ENCODE peak calls at places on chromosome 13, in seven cellular contexts. Z is HepG2, S is H1, C is K562, N is GM12878, R is SK-N-SH, W is Panc1. G is an unnamed sample.

GRCh38 chr13:20231839-20232555 is at the start of gene GJB6:
- DNase-seq in Z (no peak), S (peak), C (no peak), N (no peak), R (peak), W (no peak), G (no peak)

GRCh38 chr13:19864018-19864338 is 529 bp upstream of the ZMYM5 start:
- DNase-seq in Z (no peak), S (no peak), C (peak), N (no peak), R (peak), W (no peak), G (no peak)

GRCh38 chr13:100976993-100977392 is 302.4 kb upstream of the TMTC4 start:
- DNase-seq in Z (no peak), S (no peak), C (no peak), N (no peak), R (no peak), W (no peak), G (no peak)

GRCh38 chr13:107466326-107466725 is 749.0 kb downstream of the LIG4 start:
- DNase-seq in Z (no peak), S (no peak), C (no peak), N (no peak), R (no peak), W (no peak), G (no peak)

GRCh38 chr13:26988059-26988769 is 183.4 kb downstream of the USP12 start:
- DNase-seq in Z (peak), S (no peak), C (no peak), N (no peak), R (no peak), W (no peak), G (no peak)

GRCh38 chr13:24627090-24627714 is 53.0 kb upstream of the ATP12A start:
- DNase-seq in Z (peak), S (peak), C (peak), N (no peak), R (peak), W (no peak), G (peak)

GRCh38 chr13:48318714-48319457 is 15.3 kb downstream of the RB1 start:
- DNase-seq in Z (no peak), S (no peak), C (no peak), N (no peak), R (no peak), W (no peak), G (no peak)

GRCh38 chr13:50441141-50441540 is 402.4 kb downstream of the DLEU7 start:
- DNase-seq in Z (no peak), S (no peak), C (no peak), N (no peak), R (no peak), W (no peak), G (no peak)

GRCh38 chr13:94121686-94122085 is 357.8 kb downstream of the DCT start:
- DNase-seq in Z (no peak), S (no peak), C (no peak), N (no peak), R (no peak), W (no peak), G (no peak)

GRCh38 chr13:51249254-51249653 is 27.1 kb downstream of the FAM124A start:
- DNase-seq in Z (no peak), S (no peak), C (no peak), N (no peak), R (no peak), W (no peak), G (no peak)

GRCh38 chr13:33761744-33762143 is 56.2 kb upstream of the RFC3 start:
- DNase-seq in Z (peak), S (no peak), C (no peak), N (no peak), R (peak), W (no peak), G (peak)

GRCh38 chr13:24615114-24615513 is 65.1 kb upstream of the ATP12A start:
- DNase-seq in Z (no peak), S (no peak), C (no peak), N (no peak), R (no peak), W (no peak), G (no peak)

GRCh38 chr13:111371211-111371610 is 50.8 kb downstream of the TEX29 start:
- DNase-seq in Z (no peak), S (no peak), C (no peak), N (no peak), R (no peak), W (no peak), G (no peak)

GRCh38 chr13:74067818-74068217 is 66.4 kb downstream of the KLF12 start:
- DNase-seq in Z (no peak), S (no peak), C (no peak), N (no peak), R (no peak), W (no peak), G (no peak)

GRCh38 chr13:75375329-75375728 is 106.6 kb downstream of the TBC1D4 start:
- DNase-seq in Z (no peak), S (no peak), C (no peak), N (no peak), R (no peak), W (no peak), G (no peak)

GRCh38 chr13:29423050-29423449 is 172.4 kb downstream of the SLC7A1 start:
- DNase-seq in Z (no peak), S (no peak), C (no peak), N (no peak), R (no peak), W (no peak), G (no peak)

GRCh38 chr13:91805605-91806004 is 407.2 kb downstream of the GPC5 start:
- DNase-seq in Z (no peak), S (no peak), C (no peak), N (no peak), R (no peak), W (no peak), G (no peak)

GRCh38 chr13:27481766-27482165 is 31.4 kb upstream of the MTIF3 start:
- DNase-seq in Z (peak), S (peak), C (peak), N (no peak), R (peak), W (no peak), G (peak)

GRCh38 chr13:110254751-110255553 is 52.0 kb downstream of the COL4A1 start:
- DNase-seq in Z (no peak), S (peak), C (no peak), N (no peak), R (no peak), W (no peak), G (no peak)
- TF ChIP-seq SIN3A in Z (no peak), S (no peak), C (no peak), N (no peak), R (no peak), W (no peak), G (no peak)

DNA sequence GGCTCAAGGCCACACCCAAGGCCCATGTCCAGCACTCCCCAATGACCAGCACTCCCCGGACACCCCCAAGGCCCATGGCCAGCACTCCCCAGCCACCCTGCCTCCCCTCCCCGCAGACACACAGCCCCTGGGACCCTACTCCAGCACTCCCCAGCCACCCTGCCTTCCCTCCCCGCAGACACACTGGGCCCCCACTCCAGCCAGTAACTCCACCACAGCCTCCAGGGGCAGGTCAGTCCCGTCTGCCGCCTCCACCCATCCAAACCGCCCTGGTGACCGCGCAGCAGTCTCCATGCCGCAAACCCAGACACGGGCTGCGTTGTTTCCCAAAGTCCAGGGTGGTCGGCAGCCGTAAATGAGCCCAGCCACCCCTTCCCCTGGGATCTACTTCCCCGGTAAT is 70.7 kb downstream of the SPACA7 start:
- DNase-seq in Z (no peak), S (no peak), C (no peak), N (no peak), R (peak), W (no peak), G (no peak)
- TF ChIP-seq SIN3A in Z (no peak), S (no peak), C (no peak), N (no peak), R (no peak), W (no peak), G (no peak)

GRCh38 chr13:37681295-37682032 is 82.9 kb upstream of the POSTN start:
- DNase-seq in Z (no peak), S (no peak), C (no peak), N (no peak), R (no peak), W (no peak), G (no peak)
- TF ChIP-seq SIN3A in Z (no peak), S (no peak), C (no peak), N (no peak), R (no peak), W (no peak), G (no peak)

DNA sequence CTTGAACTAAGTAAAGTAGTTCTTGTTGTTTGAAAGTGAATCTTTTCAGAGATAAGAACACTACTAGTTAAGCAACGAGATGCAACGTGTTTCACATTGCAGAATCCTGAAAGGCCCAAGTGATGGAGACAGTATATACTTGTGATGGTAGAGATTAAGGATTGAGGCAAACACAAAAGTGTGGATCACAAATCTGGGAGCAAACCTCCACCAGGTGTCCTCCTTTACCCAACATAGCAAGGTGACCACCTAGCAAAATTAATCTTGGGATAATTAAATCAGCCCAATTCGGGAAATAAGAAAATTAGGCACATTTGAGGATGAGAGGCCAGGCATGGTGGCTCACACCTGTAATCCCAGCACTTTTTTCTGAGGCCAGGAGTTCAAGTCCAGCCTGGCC is 563.9 kb downstream of the DACH1 start:
- DNase-seq in Z (no peak), S (no peak), C (no peak), N (no peak), R (no peak), W (no peak), G (no peak)
- TF ChIP-seq SIN3A in Z (no peak), S (no peak), C (no peak), N (no peak), R (no peak), W (no peak), G (no peak)

DNA sequence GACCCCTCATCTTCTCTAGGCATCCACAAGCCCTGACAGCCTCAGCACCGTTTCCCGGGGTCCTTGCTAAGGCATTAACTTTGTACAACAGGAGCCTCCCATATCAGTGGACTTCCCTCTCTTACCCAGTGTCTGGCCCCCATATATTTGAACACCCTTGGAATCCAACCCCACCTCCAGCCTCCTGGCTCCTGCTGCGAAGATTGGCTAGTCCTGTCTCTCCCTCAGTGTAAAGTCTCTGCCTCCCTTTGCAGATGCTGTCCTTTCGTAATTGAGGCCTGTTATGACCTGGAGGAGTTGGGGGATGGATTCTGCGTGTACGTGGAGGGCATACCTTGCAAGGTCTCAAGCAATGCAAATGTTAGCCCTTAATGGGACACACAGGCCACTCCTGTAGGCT is 413.7 kb downstream of the IRS2 start:
- DNase-seq in Z (no peak), S (no peak), C (no peak), N (no peak), R (no peak), W (no peak), G (no peak)
- TF ChIP-seq SIN3A in Z (no peak), S (no peak), C (no peak), N (no peak), R (no peak), W (no peak), G (no peak)

GRCh38 chr13:76637651-76638111 is 248.5 kb downstream of the KCTD12 start:
- DNase-seq in Z (no peak), S (no peak), C (no peak), N (no peak), R (peak), W (no peak), G (no peak)

GRCh38 chr13:76638160-76638559 is 248.0 kb downstream of the KCTD12 start:
- DNase-seq in Z (no peak), S (no peak), C (no peak), N (no peak), R (no peak), W (no peak), G (no peak)

GRCh38 chr13:76636881-76637280 is 249.3 kb downstream of the KCTD12 start:
- DNase-seq in Z (no peak), S (no peak), C (no peak), N (no peak), R (no peak), W (no peak), G (no peak)

GRCh38 chr13:76641056-76641455 is 245.1 kb downstream of the KCTD12 start:
- DNase-seq in Z (no peak), S (no peak), C (no peak), N (no peak), R (peak), W (no peak), G (no peak)

GRCh38 chr13:76638882-76639281 is 247.3 kb downstream of the KCTD12 start:
- DNase-seq in Z (no peak), S (no peak), C (no peak), N (no peak), R (no peak), W (no peak), G (no peak)
- TF ChIP-seq SIN3A in Z (no peak), S (no peak), C (no peak), N (no peak), R (no peak), W (no peak), G (no peak)

DNA sequence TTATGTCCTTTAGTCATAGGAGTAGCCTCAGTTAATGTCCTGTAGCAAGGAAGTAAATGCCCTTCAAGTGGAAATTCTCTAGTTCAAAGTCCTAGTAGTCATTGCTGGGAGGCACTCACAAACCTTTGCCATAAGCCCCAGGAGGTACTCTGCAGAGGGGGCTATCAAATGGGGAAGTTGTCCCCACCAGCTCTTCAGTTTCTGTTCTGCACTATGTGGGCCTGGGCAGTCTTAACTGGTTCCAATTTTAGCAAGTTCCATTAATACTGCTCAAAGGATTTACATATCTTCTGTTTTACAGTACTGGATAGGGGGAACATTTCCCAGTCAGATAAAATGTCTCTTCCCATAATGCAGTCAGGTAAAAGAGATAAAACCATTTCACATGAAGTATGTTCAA is 101.3 kb downstream of the B3GLCT start:
- DNase-seq in Z (no peak), S (no peak), C (no peak), N (no peak), R (no peak), W (no peak), G (no peak)
- TF ChIP-seq SIN3A in Z (no peak), S (no peak), C (no peak), N (no peak), R (no peak), W (no peak), G (no peak)

GRCh38 chr13:79688741-79689140 is 207.8 kb downstream of the NDFIP2 start:
- DNase-seq in Z (no peak), S (no peak), C (no peak), N (no peak), R (no peak), W (no peak), G (no peak)

GRCh38 chr13:79692846-79693245 is 211.9 kb downstream of the NDFIP2 start:
- DNase-seq in Z (no peak), S (no peak), C (no peak), N (no peak), R (no peak), W (no peak), G (no peak)
- TF ChIP-seq SIN3A in Z (no peak), S (no peak), C (no peak), N (no peak), R (no peak), W (no peak), G (no peak)

GRCh38 chr13:97423300-97424045 is 10.5 kb upstream of the RAP2A start:
- DNase-seq in Z (no peak), S (no peak), C (no peak), N (no peak), R (no peak), W (no peak), G (no peak)
- TF ChIP-seq SIN3A in Z (no peak), S (no peak), C (no peak), N (no peak), R (no peak), W (no peak), G (no peak)

G was measured in HCT116.